ENCODE peak calls at places on chromosome 2, in eight cellular contexts. One of them, this sample, is unnamed.

GRCh38 chr2:144456680-144457079 is 63.2 kb downstream of the ZEB2 start:
- DNase-seq in substantia nigra: no peak
- DNase-seq in GM23338: no peak
- DNase-seq in gastrocnemius medialis: peak
- DNase-seq in LHCN-M2: peak
- DNase-seq in foreskin fibroblast: peak
- DNase-seq in activated CD8-positive, alpha-beta memory T cell treated with anti-CD3 and anti-CD28 coated beads for 48 hours: no peak
- DNase-seq in NCI-H774: no peak
- DNase-seq in this sample: no peak

GRCh38 chr2:97812916-97813315 is 99.5 kb downstream of the ZAP70 start:
- DNase-seq in substantia nigra: no peak
- DNase-seq in activated CD8-positive, alpha-beta memory T cell treated with anti-CD3 and anti-CD28 coated beads for 48 hours: no peak
- DNase-seq in NCI-H774: no peak
- DNase-seq in GM23338: peak
- DNase-seq in foreskin fibroblast: no peak
- DNase-seq in gastrocnemius medialis: no peak
- DNase-seq in LHCN-M2: no peak
- DNase-seq in this sample: no peak

GRCh38 chr2:100891911-100892642 is 72.1 kb downstream of the NPAS2 start:
- DNase-seq in NCI-H774: no peak
- DNase-seq in gastrocnemius medialis: no peak
- DNase-seq in LHCN-M2: peak
- DNase-seq in foreskin fibroblast: peak
- DNase-seq in GM23338: no peak
- DNase-seq in substantia nigra: no peak
- DNase-seq in activated CD8-positive, alpha-beta memory T cell treated with anti-CD3 and anti-CD28 coated beads for 48 hours: no peak
- DNase-seq in this sample: no peak

GRCh38 chr2:74834806-74835755 is 1.2 kb downstream of the HK2 start:
- DNase-seq in foreskin fibroblast: peak
- DNase-seq in substantia nigra: peak
- DNase-seq in gastrocnemius medialis: no peak
- DNase-seq in LHCN-M2: peak
- DNase-seq in GM23338: peak
- DNase-seq in activated CD8-positive, alpha-beta memory T cell treated with anti-CD3 and anti-CD28 coated beads for 48 hours: peak
- DNase-seq in NCI-H774: peak
- DNase-seq in this sample: peak

GRCh38 chr2:185984670-185985069 is 246.1 kb downstream of the FSIP2 start:
- DNase-seq in foreskin fibroblast: no peak
- DNase-seq in activated CD8-positive, alpha-beta memory T cell treated with anti-CD3 and anti-CD28 coated beads for 48 hours: no peak
- DNase-seq in GM23338: no peak
- DNase-seq in NCI-H774: no peak
- DNase-seq in LHCN-M2: peak
- DNase-seq in substantia nigra: no peak
- DNase-seq in gastrocnemius medialis: no peak
- DNase-seq in this sample: no peak

GRCh38 chr2:20823917-20824316 is 1.0 kb upstream of the LDAH start:
- DNase-seq in foreskin fibroblast: no peak
- DNase-seq in NCI-H774: no peak
- DNase-seq in activated CD8-positive, alpha-beta memory T cell treated with anti-CD3 and anti-CD28 coated beads for 48 hours: no peak
- DNase-seq in LHCN-M2: no peak
- DNase-seq in gastrocnemius medialis: no peak
- DNase-seq in substantia nigra: no peak
- DNase-seq in GM23338: no peak
- DNase-seq in this sample: no peak

GRCh38 chr2:122136071-122136470 is 380.6 kb downstream of the TSN start:
- DNase-seq in GM23338: peak
- DNase-seq in gastrocnemius medialis: no peak
- DNase-seq in activated CD8-positive, alpha-beta memory T cell treated with anti-CD3 and anti-CD28 coated beads for 48 hours: no peak
- DNase-seq in foreskin fibroblast: no peak
- DNase-seq in NCI-H774: no peak
- DNase-seq in substantia nigra: no peak
- DNase-seq in LHCN-M2: no peak
- DNase-seq in this sample: peak

GRCh38 chr2:239279508-239280295 is 121.1 kb downstream of the HDAC4 start:
- DNase-seq in substantia nigra: no peak
- DNase-seq in LHCN-M2: no peak
- DNase-seq in GM23338: no peak
- DNase-seq in NCI-H774: no peak
- DNase-seq in foreskin fibroblast: peak
- DNase-seq in activated CD8-positive, alpha-beta memory T cell treated with anti-CD3 and anti-CD28 coated beads for 48 hours: no peak
- DNase-seq in gastrocnemius medialis: peak
- DNase-seq in this sample: peak

GRCh38 chr2:172098650-172099471 is 3.8 kb downstream of the DLX2 start:
- DNase-seq in substantia nigra: no peak
- DNase-seq in gastrocnemius medialis: no peak
- DNase-seq in GM23338: peak
- DNase-seq in activated CD8-positive, alpha-beta memory T cell treated with anti-CD3 and anti-CD28 coated beads for 48 hours: peak
- DNase-seq in LHCN-M2: peak
- DNase-seq in NCI-H774: no peak
- DNase-seq in foreskin fibroblast: peak
- DNase-seq in this sample: peak

GRCh38 chr2:72827495-72827894 is 1.7 kb upstream of the EXOC6B start:
- DNase-seq in activated CD8-positive, alpha-beta memory T cell treated with anti-CD3 and anti-CD28 coated beads for 48 hours: no peak
- DNase-seq in LHCN-M2: no peak
- DNase-seq in GM23338: no peak
- DNase-seq in foreskin fibroblast: no peak
- DNase-seq in NCI-H774: no peak
- DNase-seq in gastrocnemius medialis: no peak
- DNase-seq in substantia nigra: no peak
- DNase-seq in this sample: no peak

This sample was measured in WTC11.